ENCODE peak calls at places on chromosomes 3 and 15, in seven cellular contexts. One of them, this sample, is unnamed.

GRCh38 chr3:53709256-53709655 is 137.0 kb downstream of the CHDH start:
- DNase-seq in PC-9: no peak
- DNase-seq in MCF 10A: no peak
- DNase-seq in OCI-LY7: no peak
- DNase-seq in CD4-positive, alpha-beta T cell: no peak
- DNase-seq in cardiac fibroblast: no peak
- DNase-seq in CD8-positive, alpha-beta T cell: no peak
- DNase-seq in this sample: no peak

GRCh38 chr3:188006726-188007393 is 147.1 kb upstream of the LPP start:
- DNase-seq in cardiac fibroblast: peak
- DNase-seq in PC-9: no peak
- DNase-seq in MCF 10A: no peak
- DNase-seq in CD8-positive, alpha-beta T cell: no peak
- DNase-seq in CD4-positive, alpha-beta T cell: no peak
- DNase-seq in OCI-LY7: peak
- DNase-seq in this sample: no peak

GRCh38 chr3:21750831-21751391 is at the start of gene ZNF385D:
- DNase-seq in MCF 10A: peak
- DNase-seq in PC-9: peak
- DNase-seq in cardiac fibroblast: peak
- DNase-seq in OCI-LY7: no peak
- DNase-seq in CD8-positive, alpha-beta T cell: no peak
- DNase-seq in CD4-positive, alpha-beta T cell: no peak
- DNase-seq in this sample: peak

GRCh38 chr15:39400821-39401550 is 179.9 kb upstream of the THBS1 start:
- DNase-seq in cardiac fibroblast: peak
- DNase-seq in CD4-positive, alpha-beta T cell: no peak
- DNase-seq in CD8-positive, alpha-beta T cell: no peak
- DNase-seq in PC-9: no peak
- DNase-seq in MCF 10A: no peak
- DNase-seq in OCI-LY7: no peak
- DNase-seq in this sample: no peak

GRCh38 chr15:83843511-83843910 is 189.6 kb downstream of the ADAMTSL3 start:
- DNase-seq in PC-9: no peak
- DNase-seq in CD4-positive, alpha-beta T cell: no peak
- DNase-seq in CD8-positive, alpha-beta T cell: no peak
- DNase-seq in OCI-LY7: no peak
- DNase-seq in MCF 10A: peak
- DNase-seq in cardiac fibroblast: peak
- DNase-seq in this sample: no peak

GRCh38 chr3:51382076-51382745 is 2.9 kb upstream of the MANF start:
- DNase-seq in CD4-positive, alpha-beta T cell: no peak
- DNase-seq in MCF 10A: no peak
- DNase-seq in cardiac fibroblast: no peak
- DNase-seq in OCI-LY7: no peak
- DNase-seq in CD8-positive, alpha-beta T cell: no peak
- DNase-seq in PC-9: no peak
- DNase-seq in this sample: no peak

GRCh38 chr15:47582283-47582682 is 135.0 kb upstream of the SEMA6D start:
- DNase-seq in CD8-positive, alpha-beta T cell: no peak
- DNase-seq in CD4-positive, alpha-beta T cell: no peak
- DNase-seq in cardiac fibroblast: no peak
- DNase-seq in MCF 10A: no peak
- DNase-seq in OCI-LY7: no peak
- DNase-seq in PC-9: no peak
- DNase-seq in this sample: no peak

GRCh38 chr3:37891227-37891626 is 29.5 kb downstream of the CTDSPL start:
- DNase-seq in PC-9: no peak
- DNase-seq in CD8-positive, alpha-beta T cell: no peak
- DNase-seq in cardiac fibroblast: peak
- DNase-seq in MCF 10A: no peak
- DNase-seq in OCI-LY7: peak
- DNase-seq in CD4-positive, alpha-beta T cell: no peak
- DNase-seq in this sample: no peak

GRCh38 chr15:89118481-89118989 is 30.3 kb downstream of the ABHD2 start:
- DNase-seq in CD8-positive, alpha-beta T cell: no peak
- DNase-seq in PC-9: no peak
- DNase-seq in cardiac fibroblast: no peak
- DNase-seq in OCI-LY7: no peak
- DNase-seq in CD4-positive, alpha-beta T cell: no peak
- DNase-seq in MCF 10A: no peak
- DNase-seq in this sample: no peak

GRCh38 chr3:72008226-72008996 is 223.5 kb upstream of the PROK2 start:
- DNase-seq in OCI-LY7: no peak
- DNase-seq in MCF 10A: peak
- DNase-seq in CD8-positive, alpha-beta T cell: no peak
- DNase-seq in CD4-positive, alpha-beta T cell: no peak
- DNase-seq in PC-9: no peak
- DNase-seq in cardiac fibroblast: peak
- DNase-seq in this sample: no peak

GRCh38 chr3:52742418-52743041 is 28.2 kb downstream of the NEK4 start:
- DNase-seq in CD8-positive, alpha-beta T cell: no peak
- DNase-seq in cardiac fibroblast: peak
- DNase-seq in PC-9: peak
- DNase-seq in MCF 10A: peak
- DNase-seq in OCI-LY7: peak
- DNase-seq in CD4-positive, alpha-beta T cell: no peak
- DNase-seq in this sample: no peak

GRCh38 chr3:136141891-136142290 is 54.2 kb downstream of the MSL2 start:
- DNase-seq in OCI-LY7: no peak
- DNase-seq in MCF 10A: no peak
- DNase-seq in cardiac fibroblast: no peak
- DNase-seq in CD8-positive, alpha-beta T cell: no peak
- DNase-seq in CD4-positive, alpha-beta T cell: no peak
- DNase-seq in PC-9: no peak
- DNase-seq in this sample: no peak

GRCh38 chr3:105448338-105448982 is 81.8 kb downstream of the ALCAM start:
- DNase-seq in CD8-positive, alpha-beta T cell: no peak
- DNase-seq in PC-9: no peak
- DNase-seq in CD4-positive, alpha-beta T cell: no peak
- DNase-seq in cardiac fibroblast: no peak
- DNase-seq in MCF 10A: no peak
- DNase-seq in OCI-LY7: no peak
- DNase-seq in this sample: no peak

GRCh38 chr3:71201939-71202338 is 381.6 kb downstream of the FOXP1 start:
- DNase-seq in OCI-LY7: no peak
- DNase-seq in PC-9: no peak
- DNase-seq in MCF 10A: peak
- DNase-seq in CD8-positive, alpha-beta T cell: no peak
- DNase-seq in cardiac fibroblast: peak
- DNase-seq in CD4-positive, alpha-beta T cell: no peak
- DNase-seq in this sample: no peak

GRCh38 chr3:134093906-134094305 is 64.2 kb upstream of the SLCO2A1 start:
- DNase-seq in CD4-positive, alpha-beta T cell: no peak
- DNase-seq in CD8-positive, alpha-beta T cell: no peak
- DNase-seq in cardiac fibroblast: no peak
- DNase-seq in OCI-LY7: no peak
- DNase-seq in PC-9: no peak
- DNase-seq in MCF 10A: no peak
- DNase-seq in this sample: no peak

GRCh38 chr3:25040739-25041138 is 387.3 kb upstream of the RARB start:
- DNase-seq in CD8-positive, alpha-beta T cell: no peak
- DNase-seq in OCI-LY7: no peak
- DNase-seq in MCF 10A: no peak
- DNase-seq in CD4-positive, alpha-beta T cell: no peak
- DNase-seq in cardiac fibroblast: peak
- DNase-seq in PC-9: no peak
- DNase-seq in this sample: no peak

GRCh38 chr3:187951452-187952190 is 202.3 kb upstream of the LPP start:
- DNase-seq in MCF 10A: no peak
- DNase-seq in CD4-positive, alpha-beta T cell: no peak
- DNase-seq in CD8-positive, alpha-beta T cell: no peak
- DNase-seq in cardiac fibroblast: no peak
- DNase-seq in PC-9: no peak
- DNase-seq in OCI-LY7: peak
- DNase-seq in this sample: no peak

GRCh38 chr3:64681827-64682226 is 6.0 kb downstream of the ADAMTS9 start:
- DNase-seq in cardiac fibroblast: no peak
- DNase-seq in PC-9: no peak
- DNase-seq in OCI-LY7: no peak
- DNase-seq in CD4-positive, alpha-beta T cell: no peak
- DNase-seq in MCF 10A: no peak
- DNase-seq in CD8-positive, alpha-beta T cell: no peak
- DNase-seq in this sample: no peak

GRCh38 chr3:106228271-106228670 is 359.5 kb upstream of the CBLB start:
- DNase-seq in CD4-positive, alpha-beta T cell: no peak
- DNase-seq in MCF 10A: no peak
- DNase-seq in PC-9: no peak
- DNase-seq in CD8-positive, alpha-beta T cell: no peak
- DNase-seq in cardiac fibroblast: no peak
- DNase-seq in OCI-LY7: no peak
- DNase-seq in this sample: no peak

GRCh38 chr3:45023675-45024074 is 2.4 kb upstream of the CLEC3B start:
- DNase-seq in cardiac fibroblast: no peak
- DNase-seq in OCI-LY7: no peak
- DNase-seq in CD4-positive, alpha-beta T cell: no peak
- DNase-seq in CD8-positive, alpha-beta T cell: no peak
- DNase-seq in MCF 10A: no peak
- DNase-seq in PC-9: no peak
- DNase-seq in this sample: no peak

GRCh38 chr3:36164400-36164799 is 215.9 kb upstream of the STAC start:
- DNase-seq in CD4-positive, alpha-beta T cell: no peak
- DNase-seq in cardiac fibroblast: no peak
- DNase-seq in PC-9: no peak
- DNase-seq in OCI-LY7: no peak
- DNase-seq in MCF 10A: peak
- DNase-seq in CD8-positive, alpha-beta T cell: no peak
- DNase-seq in this sample: no peak

GRCh38 chr3:169228522-169228921 is 435.0 kb downstream of the MECOM start:
- DNase-seq in OCI-LY7: no peak
- DNase-seq in CD8-positive, alpha-beta T cell: no peak
- DNase-seq in cardiac fibroblast: no peak
- DNase-seq in CD4-positive, alpha-beta T cell: no peak
- DNase-seq in MCF 10A: no peak
- DNase-seq in PC-9: no peak
- DNase-seq in this sample: no peak

GRCh38 chr15:32671339-32672325 is 30.1 kb downstream of the SCG5 start:
- DNase-seq in cardiac fibroblast: no peak
- DNase-seq in MCF 10A: no peak
- DNase-seq in PC-9: no peak
- DNase-seq in CD8-positive, alpha-beta T cell: no peak
- DNase-seq in OCI-LY7: no peak
- DNase-seq in CD4-positive, alpha-beta T cell: no peak
- DNase-seq in this sample: no peak

GRCh38 chr3:53139833-53140574 is 9.8 kb upstream of the RFT1 start:
- DNase-seq in cardiac fibroblast: no peak
- DNase-seq in MCF 10A: no peak
- DNase-seq in PC-9: no peak
- DNase-seq in CD4-positive, alpha-beta T cell: no peak
- DNase-seq in CD8-positive, alpha-beta T cell: no peak
- DNase-seq in OCI-LY7: no peak
- DNase-seq in this sample: no peak

GRCh38 chr3:18712713-18713575 is 287.8 kb upstream of the SATB1 start:
- DNase-seq in cardiac fibroblast: no peak
- DNase-seq in OCI-LY7: no peak
- DNase-seq in PC-9: no peak
- DNase-seq in CD4-positive, alpha-beta T cell: no peak
- DNase-seq in CD8-positive, alpha-beta T cell: no peak
- DNase-seq in MCF 10A: no peak
- DNase-seq in this sample: no peak

DNA sequence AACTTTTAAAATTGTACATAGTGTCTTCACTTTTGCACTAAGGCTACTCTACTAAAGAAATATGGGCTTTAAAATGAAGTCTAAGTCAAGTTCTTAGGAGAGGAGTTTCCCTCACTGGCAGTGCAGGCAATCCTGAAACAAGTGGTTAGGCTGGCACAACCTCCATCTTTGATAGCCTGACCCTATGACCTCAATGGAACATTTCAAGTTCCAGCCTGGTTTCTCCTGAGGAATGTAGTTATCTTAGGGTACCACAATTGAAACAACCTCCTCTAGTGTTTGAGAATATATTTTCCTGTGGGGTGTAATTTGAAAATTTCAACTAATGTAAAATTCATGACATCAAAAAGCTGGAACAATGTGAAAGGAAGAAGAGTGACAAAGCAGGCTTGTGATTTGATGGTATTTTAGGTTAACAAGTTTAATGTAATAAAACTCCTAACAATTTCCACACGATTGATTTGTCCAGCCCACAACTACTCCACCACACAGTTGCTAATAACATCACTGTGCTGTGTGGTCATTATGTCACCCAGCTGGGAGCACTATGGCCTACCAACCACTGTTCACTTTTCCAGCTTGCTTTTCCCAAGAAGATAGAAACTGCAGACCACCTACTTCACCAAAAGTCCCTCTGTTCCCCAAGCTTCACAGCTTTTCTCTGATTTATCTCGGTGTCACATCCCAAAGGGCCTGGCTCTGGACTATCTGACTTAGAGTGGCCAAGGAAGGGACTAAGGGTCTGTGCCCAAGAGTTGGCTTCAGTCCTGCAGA is 1.8 kb downstream of the WWTR1 start:
- DNase-seq in OCI-LY7: no peak
- DNase-seq in cardiac fibroblast: peak
- DNase-seq in CD8-positive, alpha-beta T cell: no peak
- DNase-seq in PC-9: no peak
- DNase-seq in MCF 10A: peak
- DNase-seq in CD4-positive, alpha-beta T cell: no peak
- DNase-seq in this sample: no peak
- TF ChIP-seq CTCF in OCI-LY7: no peak
- TF ChIP-seq CTCF in cardiac fibroblast: no peak
- TF ChIP-seq CTCF in CD8-positive, alpha-beta T cell: no peak
- TF ChIP-seq CTCF in PC-9: no peak
- TF ChIP-seq CTCF in MCF 10A: no peak
- TF ChIP-seq CTCF in CD4-positive, alpha-beta T cell: no peak
- TF ChIP-seq CTCF in this sample: no peak

DNA sequence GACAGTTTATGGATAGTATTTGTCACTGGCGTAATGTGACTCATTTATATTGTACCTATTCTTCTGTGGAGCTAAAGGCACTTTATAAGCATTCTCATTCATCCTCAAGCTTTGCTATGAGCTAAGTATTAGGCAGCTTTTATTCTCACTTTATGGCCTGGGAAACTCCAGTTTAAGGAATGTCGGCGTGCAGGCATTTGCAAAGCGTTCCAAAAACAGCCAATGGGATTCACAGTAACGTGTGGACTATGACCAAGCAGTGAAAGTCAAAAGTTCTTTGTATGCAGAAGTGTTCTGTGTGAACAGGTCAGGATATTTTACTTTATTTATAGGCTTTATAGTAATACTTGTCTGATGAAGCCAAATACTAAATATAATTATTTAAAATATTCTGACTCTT is 572.3 kb downstream of the NAALADL2 start:
- DNase-seq in cardiac fibroblast: peak
- DNase-seq in CD8-positive, alpha-beta T cell: no peak
- DNase-seq in CD4-positive, alpha-beta T cell: no peak
- DNase-seq in OCI-LY7: no peak
- DNase-seq in PC-9: no peak
- DNase-seq in MCF 10A: no peak
- DNase-seq in this sample: no peak
- TF ChIP-seq CTCF in cardiac fibroblast: no peak
- TF ChIP-seq CTCF in CD8-positive, alpha-beta T cell: no peak
- TF ChIP-seq CTCF in CD4-positive, alpha-beta T cell: no peak
- TF ChIP-seq CTCF in OCI-LY7: no peak
- TF ChIP-seq CTCF in PC-9: no peak
- TF ChIP-seq CTCF in MCF 10A: no peak
- TF ChIP-seq CTCF in this sample: no peak

GRCh38 chr15:58515807-58516206 is 84.0 kb downstream of the LIPC start:
- DNase-seq in OCI-LY7: peak
- DNase-seq in cardiac fibroblast: peak
- DNase-seq in PC-9: no peak
- DNase-seq in MCF 10A: no peak
- DNase-seq in CD8-positive, alpha-beta T cell: no peak
- DNase-seq in CD4-positive, alpha-beta T cell: no peak
- DNase-seq in this sample: no peak
- TF ChIP-seq CTCF in OCI-LY7: no peak
- TF ChIP-seq CTCF in cardiac fibroblast: no peak
- TF ChIP-seq CTCF in PC-9: no peak
- TF ChIP-seq CTCF in MCF 10A: no peak
- TF ChIP-seq CTCF in CD8-positive, alpha-beta T cell: no peak
- TF ChIP-seq CTCF in CD4-positive, alpha-beta T cell: no peak
- TF ChIP-seq CTCF in this sample: no peak

GRCh38 chr15:50003786-50004334 is 115.2 kb downstream of the ATP8B4 start:
- DNase-seq in MCF 10A: peak
- DNase-seq in PC-9: peak
- DNase-seq in CD4-positive, alpha-beta T cell: peak
- DNase-seq in OCI-LY7: peak
- DNase-seq in CD8-positive, alpha-beta T cell: peak
- DNase-seq in cardiac fibroblast: peak
- DNase-seq in this sample: peak
- TF ChIP-seq CTCF in MCF 10A: peak
- TF ChIP-seq CTCF in PC-9: peak
- TF ChIP-seq CTCF in CD4-positive, alpha-beta T cell: peak
- TF ChIP-seq CTCF in OCI-LY7: peak
- TF ChIP-seq CTCF in CD8-positive, alpha-beta T cell: no peak
- TF ChIP-seq CTCF in cardiac fibroblast: peak
- TF ChIP-seq CTCF in this sample: peak